ENCODE peak calls at places on chromosome 6, in seven cellular contexts. R, X, V, A, G, F and U are unnamed samples.

GRCh38 chr6:13710552-13711383 is 867 bp downstream of the RANBP9 start:
- DNase-seq in X (no peak), A (peak), G (peak), V (peak), F (no peak), R (peak), U (peak)

GRCh38 chr6:20486641-20487040 is 47.6 kb upstream of the CDKAL1 start:
- DNase-seq in F (no peak), A (no peak), G (no peak), V (no peak), X (no peak), R (no peak), U (no peak)

GRCh38 chr6:125014157-125014957 is 52.1 kb downstream of the RNF217 start:
- DNase-seq in R (no peak), V (no peak), G (no peak), F (no peak), A (no peak), X (no peak), U (no peak)

GRCh38 chr6:141521440-141521839 is 611.3 kb upstream of the GJE1 start:
- DNase-seq in R (no peak), X (no peak), F (no peak), V (no peak), G (no peak), A (no peak), U (no peak)

GRCh38 chr6:7461416-7461815 is 71.8 kb downstream of the RIOK1 start:
- DNase-seq in G (no peak), R (no peak), F (no peak), V (no peak), X (no peak), A (no peak), U (no peak)

GRCh38 chr6:46491789-46492547 is 719 bp upstream of the RCAN2 start:
- DNase-seq in A (peak), F (no peak), V (peak), G (peak), R (peak), X (no peak), U (peak)

GRCh38 chr6:143215363-143215762 is 154.7 kb downstream of the AIG1 start:
- DNase-seq in V (no peak), G (no peak), F (no peak), X (no peak), R (no peak), A (no peak), U (no peak)

GRCh38 chr6:36908758-36909157 is 23.0 kb downstream of the C6orf89 start:
- DNase-seq in A (no peak), G (peak), R (no peak), V (no peak), F (no peak), X (no peak), U (no peak)

GRCh38 chr6:105452924-105453756 is 50.3 kb upstream of the PREP start:
- DNase-seq in A (no peak), V (peak), X (no peak), F (no peak), R (no peak), G (no peak), U (peak)

GRCh38 chr6:92989656-92990055 is 429.7 kb downstream of the EPHA7 start:
- DNase-seq in X (no peak), A (no peak), V (no peak), G (no peak), R (no peak), F (no peak), U (no peak)

GRCh38 chr6:15752820-15753219 is 90.0 kb upstream of the DTNBP1 start:
- DNase-seq in G (peak), F (no peak), V (no peak), X (no peak), A (no peak), R (peak), U (no peak)
- TF ChIP-seq CTCF in G (no peak), F (no peak), V (peak), X (no peak), A (no peak), R (no peak), U (no peak)

GRCh38 chr6:85287158-85287557 is 162.7 kb upstream of the NT5E start:
- DNase-seq in X (no peak), V (no peak), F (no peak), A (no peak), R (no peak), G (no peak), U (no peak)

GRCh38 chr6:85291326-85291725 is 158.6 kb upstream of the NT5E start:
- DNase-seq in R (no peak), X (no peak), G (no peak), A (no peak), V (no peak), F (no peak), U (no peak)

GRCh38 chr6:85285934-85286333 is 163.9 kb upstream of the NT5E start:
- DNase-seq in R (no peak), A (no peak), G (no peak), F (no peak), X (no peak), V (no peak), U (no peak)

GRCh38 chr6:85285146-85285545 is 164.7 kb upstream of the NT5E start:
- DNase-seq in V (no peak), R (no peak), A (no peak), F (no peak), X (no peak), G (no peak), U (no peak)

DNA sequence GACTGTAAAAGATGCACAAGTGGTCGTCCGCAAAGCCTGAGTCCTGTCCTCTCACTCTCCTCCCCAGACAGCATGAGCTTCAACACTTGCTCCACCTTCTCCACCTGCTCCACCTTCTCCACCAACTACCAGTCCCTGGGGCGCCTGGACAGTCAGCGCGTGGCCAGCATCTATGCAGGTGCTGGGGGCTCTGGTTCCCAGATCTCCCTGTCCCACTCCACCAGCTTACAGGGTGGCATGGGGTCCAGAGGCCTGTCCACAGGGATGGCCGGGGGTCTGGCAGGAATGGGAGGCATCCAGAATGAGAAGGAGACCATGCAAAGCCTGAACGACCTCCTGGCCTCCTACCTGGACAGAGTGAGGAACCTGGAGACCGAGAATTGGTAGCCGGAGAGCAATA is 162.2 kb upstream of the NT5E start:
- DNase-seq in F (no peak), A (no peak), V (no peak), X (no peak), R (no peak), G (no peak), U (no peak)
- TF ChIP-seq CTCF in F (no peak), A (no peak), V (no peak), X (no peak), R (no peak), G (no peak), U (no peak)

DNA sequence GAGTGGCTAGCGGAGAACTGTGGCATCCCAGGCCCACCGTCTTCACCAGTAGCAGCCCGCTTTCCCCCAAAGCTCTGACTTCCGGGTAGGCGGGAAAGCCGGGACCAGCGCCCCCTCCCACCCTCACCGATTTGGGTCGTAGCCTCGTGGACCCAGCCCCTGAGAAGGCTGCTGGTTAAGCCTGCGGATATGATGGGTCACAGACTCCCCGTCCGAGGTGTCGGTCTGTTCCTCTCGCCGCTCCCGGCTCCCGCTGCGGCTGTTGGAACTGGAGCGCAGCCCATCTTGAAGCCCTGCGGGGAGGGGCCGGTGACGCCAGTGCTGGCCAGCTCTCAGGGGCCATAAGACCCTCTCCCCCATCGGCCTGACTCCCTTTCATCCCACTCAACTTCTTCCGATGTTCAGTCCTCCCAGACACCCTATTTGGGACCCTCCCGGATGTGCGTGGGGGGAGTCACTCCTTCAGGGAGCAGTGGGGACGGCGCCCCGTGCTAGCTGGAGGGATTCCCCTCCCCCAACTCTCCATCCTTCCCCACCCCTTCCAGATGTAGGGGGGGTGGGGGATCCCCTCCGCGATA is 772 bp downstream of the GNL1 start:
- DNase-seq in R (peak), X (no peak), V (peak), G (peak), A (peak), F (peak), U (peak)
- TF ChIP-seq CTCF in R (no peak), X (no peak), V (no peak), G (no peak), A (no peak), F (no peak), U (no peak)

GRCh38 chr6:54619102-54619501 is 227.5 kb upstream of the FAM83B start:
- DNase-seq in X (no peak), V (no peak), F (no peak), A (no peak), R (no peak), G (no peak), U (no peak)

GRCh38 chr6:54624779-54625178 is 221.8 kb upstream of the FAM83B start:
- DNase-seq in R (no peak), G (no peak), F (no peak), V (no peak), X (no peak), A (no peak), U (no peak)

GRCh38 chr6:54618597-54618996 is 228.0 kb upstream of the FAM83B start:
- DNase-seq in V (no peak), X (no peak), R (no peak), F (no peak), A (no peak), G (no peak), U (no peak)

GRCh38 chr6:54624216-54624615 is 222.4 kb upstream of the FAM83B start:
- DNase-seq in V (no peak), F (no peak), A (no peak), R (no peak), G (no peak), X (no peak), U (no peak)

DNA sequence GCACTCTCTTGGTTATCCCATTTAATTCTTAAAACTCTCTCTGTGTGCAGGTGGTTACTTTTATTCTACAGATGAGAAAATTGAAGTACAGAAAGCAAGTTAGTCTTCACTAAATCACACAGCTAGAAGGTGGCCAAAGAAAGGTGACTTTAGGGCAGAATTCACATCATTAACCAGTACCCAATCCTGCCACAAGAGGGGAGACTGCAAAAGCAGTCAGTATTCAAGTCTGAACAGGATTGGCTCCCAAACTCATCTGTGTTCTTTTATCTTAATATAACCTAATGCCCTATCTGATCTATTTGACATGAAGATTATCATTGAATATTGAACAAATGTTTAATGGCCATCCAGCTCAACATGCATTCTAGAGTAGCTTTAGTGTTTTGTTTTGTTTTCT is 225.3 kb upstream of the FAM83B start:
- DNase-seq in A (no peak), X (no peak), V (no peak), R (peak), G (peak), F (no peak), U (no peak)
- TF ChIP-seq CTCF in A (peak), X (peak), V (no peak), R (peak), G (no peak), F (no peak), U (no peak)

DNA sequence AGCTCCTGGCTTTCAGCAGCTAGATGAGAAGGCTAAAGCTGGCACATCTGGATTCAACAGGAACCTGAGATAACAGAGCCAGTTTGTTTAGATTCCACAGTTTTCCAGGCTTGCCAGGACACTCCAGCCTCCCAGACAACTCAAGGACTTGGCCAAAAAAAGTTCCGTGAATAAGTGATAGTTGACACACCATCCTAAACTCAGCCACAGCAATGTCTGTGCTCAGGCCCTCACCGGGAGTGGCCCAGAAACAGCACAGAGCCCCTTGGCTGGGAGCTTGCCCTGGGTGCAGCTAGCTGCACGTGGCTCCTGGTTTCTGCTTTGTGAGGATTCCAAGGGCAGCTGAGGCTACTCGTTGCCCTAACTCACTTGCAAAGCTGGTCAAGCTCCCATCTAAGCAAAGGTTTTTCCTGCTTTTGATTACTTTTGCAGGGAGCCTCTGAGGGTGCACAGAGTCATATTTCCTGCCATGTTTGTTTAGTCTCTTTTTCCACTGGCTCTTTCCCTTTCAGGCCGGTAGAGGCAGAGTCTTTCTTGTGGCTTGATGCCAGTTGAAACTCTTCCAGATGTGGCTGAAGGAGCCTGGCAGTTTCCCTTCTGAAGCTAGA is 118.3 kb upstream of the ECI2 start:
- DNase-seq in G (peak), V (peak), X (no peak), F (no peak), A (no peak), R (peak), U (no peak)
- TF ChIP-seq CTCF in G (peak), V (peak), X (peak), F (no peak), A (no peak), R (no peak), U (no peak)

DNA sequence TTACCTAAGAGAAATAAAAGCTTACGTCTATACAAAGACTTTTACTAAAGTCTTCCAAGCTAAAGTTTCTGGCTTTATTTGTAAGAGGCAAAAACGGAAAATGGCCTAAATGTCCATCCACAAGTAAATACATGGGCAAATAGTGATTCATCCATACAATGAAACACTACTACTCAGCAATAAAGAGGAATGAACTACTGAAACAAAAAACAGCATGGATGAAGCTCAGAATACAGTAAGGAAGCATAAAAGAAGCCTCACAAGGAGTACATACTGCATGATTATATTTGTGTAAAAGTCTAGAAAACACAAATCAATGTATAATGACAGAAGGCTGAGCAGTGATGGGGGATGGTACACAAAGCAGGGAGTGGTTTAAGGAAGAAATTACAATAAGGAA is 84.7 kb downstream of the F13A1 start:
- DNase-seq in X (no peak), G (no peak), A (no peak), V (no peak), R (no peak), F (no peak), U (no peak)
- TF ChIP-seq CTCF in X (no peak), G (no peak), A (no peak), V (no peak), R (no peak), F (no peak), U (no peak)

DNA sequence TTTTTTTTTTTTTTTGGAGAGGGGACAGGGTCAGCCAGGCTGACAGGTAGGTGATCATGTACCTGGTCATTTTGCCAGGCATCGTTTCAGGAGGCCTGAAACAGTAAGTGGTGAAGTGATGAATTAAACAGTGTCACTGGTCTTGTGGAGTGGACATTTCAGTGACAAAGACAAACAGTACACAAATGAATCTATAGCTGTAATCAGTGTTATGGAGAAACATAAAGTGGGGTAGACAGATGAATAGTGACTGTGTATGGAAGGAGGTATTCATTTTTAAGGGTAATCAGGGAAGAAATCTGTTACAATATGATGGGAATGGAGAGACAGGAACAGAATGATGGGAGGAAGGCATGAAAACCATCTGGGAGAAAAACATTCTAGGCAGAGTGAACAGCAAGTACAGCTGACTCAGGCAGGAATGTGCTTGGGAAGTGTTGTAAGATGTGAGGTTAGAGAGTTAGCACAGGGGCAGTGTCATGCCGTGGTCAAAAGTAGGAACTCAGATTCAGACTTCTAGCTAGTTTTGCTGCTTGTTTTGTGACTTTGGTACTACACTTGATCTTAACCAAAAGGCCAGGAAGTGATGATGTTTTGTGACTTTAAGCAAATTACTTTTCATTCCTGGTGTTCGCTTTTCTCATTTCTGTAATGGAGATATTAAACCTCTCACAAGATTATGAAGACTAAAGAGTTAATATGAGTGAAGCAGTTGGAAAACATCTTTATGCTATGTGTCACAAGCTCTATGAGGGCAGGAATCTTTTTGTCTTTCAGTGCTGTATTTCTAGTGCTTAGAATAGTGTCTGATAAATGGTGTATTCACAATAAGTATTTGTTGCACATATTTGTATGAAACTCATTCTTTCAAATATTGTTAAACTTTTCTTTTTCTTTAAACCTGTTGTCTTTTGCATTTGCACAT is 43.4 kb downstream of the QKI start:
- DNase-seq in X (peak), F (no peak), R (peak), G (no peak), V (peak), A (no peak), U (no peak)
- TF ChIP-seq CTCF in X (no peak), F (no peak), R (no peak), G (no peak), V (no peak), A (no peak), U (no peak)

GRCh38 chr6:109440325-109441068 is at the start of the genes PPIL6 and SMPD2:
- DNase-seq in R (peak), X (no peak), V (peak), F (no peak), A (peak), G (peak), U (peak)
- TF ChIP-seq CTCF in R (no peak), X (no peak), V (peak), F (peak), A (peak), G (peak), U (peak)